ENCODE peak calls at places on chromosome 21, in seven cellular contexts. F is A549, E is Panc1, J is left ventricle myocardium inferior, P is PC-9, A is tibial nerve, Z is fibroblast of lung. H is an unnamed sample.

GRCh38 chr21:39215078-39215477 is 31.8 kb upstream of the PSMG1 start:
- DNase-seq in F (no peak), E (no peak), J (no peak), P (no peak), A (no peak), Z (no peak), H (no peak)

GRCh38 chr21:37916795-37917142 is 512 bp upstream of the KCNJ6 start:
- DNase-seq in F (peak), E (no peak), J (no peak), P (no peak), A (no peak), Z (no peak), H (no peak)

GRCh38 chr21:37475186-37475868 is 108.8 kb downstream of the DYRK1A start:
- DNase-seq in F (no peak), E (no peak), J (no peak), P (no peak), A (no peak), Z (no peak), H (no peak)

GRCh38 chr21:39612233-39613028 is at the start of gene B3GALT5:
- DNase-seq in F (no peak), E (no peak), J (no peak), P (no peak), A (no peak), Z (peak), H (no peak)

GRCh38 chr21:37507716-37508115 is 141.1 kb downstream of the DYRK1A start:
- DNase-seq in F (no peak), E (no peak), J (no peak), P (no peak), A (no peak), Z (no peak), H (no peak)

GRCh38 chr21:32844653-32845443 is 73.3 kb upstream of the PAXBP1 start:
- DNase-seq in F (peak), E (no peak), J (no peak), P (no peak), A (no peak), Z (peak), H (no peak)

GRCh38 chr21:25506887-25507286 is 100.4 kb downstream of the MRPL39 start:
- DNase-seq in F (no peak), E (peak), J (no peak), P (no peak), A (no peak), Z (peak), H (no peak)

GRCh38 chr21:31530364-31530763 is 129.1 kb upstream of the SOD1 start:
- DNase-seq in F (no peak), E (no peak), J (no peak), P (no peak), A (no peak), Z (no peak), H (no peak)

GRCh38 chr21:29258626-29259335 is 39.9 kb upstream of the BACH1 start:
- DNase-seq in F (no peak), E (no peak), J (no peak), P (peak), A (no peak), Z (peak), H (no peak)

GRCh38 chr21:37849703-37850102 is 66.6 kb downstream of the KCNJ6 start:
- DNase-seq in F (no peak), E (no peak), J (no peak), P (no peak), A (no peak), Z (peak), H (no peak)

GRCh38 chr21:28805885-28806284 is 186.8 kb downstream of the LTN1 start:
- DNase-seq in F (no peak), E (no peak), J (no peak), P (no peak), A (no peak), Z (peak), H (no peak)

GRCh38 chr21:24870633-24871032 is 736.6 kb downstream of the MRPL39 start:
- DNase-seq in F (no peak), E (no peak), J (no peak), P (no peak), A (no peak), Z (no peak), H (no peak)

GRCh38 chr21:33246506-33246905 is 16.8 kb downstream of the IFNAR2 start:
- DNase-seq in F (no peak), E (no peak), J (no peak), P (no peak), A (no peak), Z (no peak), H (no peak)

GRCh38 chr21:19326581-19327319 is 923.2 kb upstream of the TMPRSS15 start:
- DNase-seq in F (no peak), E (no peak), J (no peak), P (no peak), A (no peak), Z (no peak), H (no peak)

GRCh38 chr21:39630827-39631226 is 18.1 kb downstream of the B3GALT5 start:
- DNase-seq in F (no peak), E (no peak), J (no peak), P (no peak), A (no peak), Z (peak), H (no peak)

GRCh38 chr21:37225440-37225839 is 41.7 kb downstream of the VPS26C start:
- DNase-seq in F (no peak), E (no peak), J (no peak), P (no peak), A (no peak), Z (no peak), H (peak)

GRCh38 chr21:27740084-27740483 is 773.2 kb upstream of the ADAMTS5 start:
- DNase-seq in F (no peak), E (no peak), J (no peak), P (no peak), A (no peak), Z (no peak), H (no peak)

GRCh38 chr21:38293113-38293512 is 36.3 kb downstream of the KCNJ15 start:
- DNase-seq in F (no peak), E (no peak), J (no peak), P (no peak), A (no peak), Z (no peak), H (no peak)

GRCh38 chr21:25735895-25736597 is 1.3 kb downstream of the GABPA start:
- DNase-seq in F (no peak), E (peak), J (no peak), P (no peak), A (no peak), Z (peak), H (no peak)

GRCh38 chr21:24861471-24861870 is 745.8 kb downstream of the MRPL39 start:
- DNase-seq in F (no peak), E (no peak), J (no peak), P (no peak), A (no peak), Z (no peak), H (no peak)

GRCh38 chr21:26591543-26591942 is 18.5 kb upstream of the CYYR1 start:
- DNase-seq in F (no peak), E (no peak), J (no peak), P (no peak), A (no peak), Z (no peak), H (no peak)

GRCh38 chr21:32333953-32334673 is 35.5 kb downstream of the MRAP start:
- DNase-seq in F (no peak), E (no peak), J (no peak), P (no peak), A (no peak), Z (no peak), H (no peak)

GRCh38 chr21:32994305-32994704 is 31.4 kb upstream of the OLIG2 start:
- DNase-seq in F (no peak), E (no peak), J (no peak), P (no peak), A (no peak), Z (peak), H (no peak)

GRCh38 chr21:25997788-25998611 is 172.6 kb downstream of the APP start:
- DNase-seq in F (no peak), E (no peak), J (no peak), P (peak), A (no peak), Z (no peak), H (no peak)

GRCh38 chr21:46675595-46676280 is 40.3 kb downstream of the PRMT2 start:
- DNase-seq in F (no peak), E (no peak), J (no peak), P (no peak), A (no peak), Z (no peak), H (no peak)

GRCh38 chr21:31279214-31279613 is 64.8 kb downstream of the TIAM1 start:
- DNase-seq in F (no peak), E (no peak), J (no peak), P (no peak), A (no peak), Z (no peak), H (no peak)

DNA sequence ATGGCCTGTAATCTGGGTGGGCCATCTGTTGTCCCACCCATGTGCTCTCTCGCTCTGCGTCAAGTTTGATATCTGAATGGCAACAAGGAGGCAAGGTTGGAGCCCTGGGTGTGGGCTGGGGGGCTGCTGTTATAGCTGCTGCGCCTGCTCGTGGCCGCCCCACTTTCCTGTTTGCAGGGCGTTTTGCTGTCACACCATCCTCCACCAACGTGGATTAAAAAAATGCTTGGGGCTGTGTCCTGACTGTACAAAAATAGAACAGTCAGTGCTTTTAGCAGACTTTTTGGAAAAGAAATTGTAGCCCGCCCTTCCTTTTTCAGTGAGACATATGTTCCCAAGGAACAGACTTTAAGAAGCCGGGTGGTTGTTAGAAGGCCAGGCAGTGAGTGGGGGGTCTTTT is 25.5 kb downstream of the UMODL1 start:
- DNase-seq in F (no peak), E (no peak), J (no peak), P (no peak), A (no peak), Z (no peak), H (no peak)
- H3K27ac ChIP-seq in F (peak), E (no peak), J (peak), P (no peak), A (no peak), Z (no peak), H (no peak)

GRCh38 chr21:17931080-17931479 is 111.9 kb upstream of the C21orf91 start:
- DNase-seq in F (no peak), E (no peak), J (no peak), P (no peak), A (no peak), Z (no peak), H (no peak)
- H3K4me3 ChIP-seq in F (no peak), E (no peak), J (no peak), P (no peak), A (no peak), Z (no peak), H (no peak)

GRCh38 chr21:16305686-16306085 is 575.9 kb downstream of the USP25 start:
- DNase-seq in F (no peak), E (no peak), J (no peak), P (no peak), A (no peak), Z (peak), H (no peak)
- TF ChIP-seq CTCF in F (no peak), E (no peak), J (no peak), P (no peak), A (no peak), Z (no peak), H (no peak)

GRCh38 chr21:42925114-42925907 is at the start of gene ERVH48-1:
- DNase-seq in F (no peak), E (no peak), J (no peak), P (no peak), A (no peak), Z (no peak), H (no peak)
- H3K27ac ChIP-seq in F (no peak), E (no peak), J (no peak), P (no peak), A (no peak), Z (no peak), H (no peak)

GRCh38 chr21:43848771-43849170 is 16.3 kb upstream of the AGPAT3 start:
- DNase-seq in F (no peak), E (no peak), J (no peak), P (no peak), A (no peak), Z (no peak), H (no peak)
- H3K4me3 ChIP-seq in F (no peak), E (no peak), J (no peak), P (no peak), A (no peak), Z (no peak), H (no peak)

GRCh38 chr21:45496968-45497845 is 45.0 kb downstream of the SLC19A1 start:
- DNase-seq in F (no peak), E (no peak), J (peak), P (no peak), A (no peak), Z (no peak), H (no peak)
- TF ChIP-seq CTCF in F (no peak), E (no peak), J (no peak), P (no peak), A (no peak), Z (no peak), H (no peak)

GRCh38 chr21:17101696-17102095 is 411.1 kb upstream of the CXADR start:
- DNase-seq in F (no peak), E (no peak), J (no peak), P (no peak), A (no peak), Z (no peak), H (no peak)
- H3K27ac ChIP-seq in F (no peak), E (no peak), J (no peak), P (no peak), A (no peak), Z (no peak), H (no peak)

DNA sequence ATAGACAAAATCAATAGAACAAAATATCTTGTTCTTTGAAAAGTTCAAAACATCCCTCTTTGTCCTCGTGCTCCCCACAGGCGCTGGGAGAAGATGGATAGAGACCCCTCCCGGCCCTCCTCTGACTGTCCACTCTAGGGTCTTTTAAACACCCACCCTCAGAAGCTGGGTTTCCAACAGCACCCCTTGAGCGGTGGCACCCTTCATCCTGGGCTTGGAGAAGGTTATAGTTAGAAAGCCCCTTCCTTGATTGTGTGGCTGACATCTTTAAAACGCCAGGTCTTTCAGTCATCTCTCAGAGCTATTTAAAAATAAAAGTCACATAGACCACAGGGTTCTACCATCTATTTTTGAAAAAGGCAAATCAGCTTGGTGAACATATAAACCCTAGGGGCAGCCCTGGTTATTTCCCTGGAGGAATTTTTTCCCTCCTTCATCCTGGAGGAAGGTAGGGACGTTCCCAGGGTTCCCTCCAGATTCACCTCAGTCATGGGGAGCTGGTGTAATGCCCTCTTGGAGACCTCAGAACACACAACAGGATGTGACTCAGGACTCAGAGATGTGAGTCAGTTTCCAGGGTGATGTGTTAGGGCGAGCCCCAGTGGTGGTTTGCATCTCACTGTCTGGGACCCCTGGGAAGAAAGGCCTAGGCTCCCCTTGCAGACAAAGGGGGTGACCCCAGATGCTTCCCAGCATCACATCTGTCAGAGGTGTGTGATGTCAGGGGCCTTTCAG is 138.5 kb downstream of the CLIC6 start:
- DNase-seq in F (peak), E (peak), J (no peak), P (peak), A (no peak), Z (peak), H (peak)
- H3K4me3 ChIP-seq in F (no peak), E (no peak), J (no peak), P (no peak), A (no peak), Z (no peak), H (no peak)